ENCODE peak calls at places on chromosomes 12 and 14, in ten cellular contexts. Q, F, U, S, P, V, O, J, H and C are unnamed samples.
A peak's percentile ranks its signal among the peaks of the same experiment; 100 is the strongest.

GRCh38 chr12:110741795-110742717 is 635 bp downstream of the PPP1CC start:
- DNase-seq in Q (no peak), F (peak; percentile 39), U (peak; percentile 22), S (peak; percentile 9), P (no peak), V (no peak), O (peak; percentile 55), J (peak; percentile 69), H (peak; percentile 45), C (peak; percentile 48)

GRCh38 chr14:42556551-42556950 is 949.9 kb downstream of the LRFN5 start:
- DNase-seq in Q (no peak), F (no peak), U (no peak), S (no peak), P (no peak), V (no peak), O (no peak), J (no peak), H (peak; percentile 4), C (no peak)

GRCh38 chr14:59275668-59276067 is 87.2 kb downstream of the DAAM1 start:
- DNase-seq in Q (no peak), F (peak; percentile 43), U (no peak), S (no peak), P (no peak), V (peak; percentile 90), O (peak; percentile 94), J (no peak), H (no peak), C (no peak)

GRCh38 chr14:77488558-77488957 is 10.1 kb downstream of the ISM2 start:
- DNase-seq in Q (no peak), F (no peak), U (no peak), S (no peak), P (no peak), V (no peak), O (no peak), J (no peak), H (no peak), C (no peak)

GRCh38 chr14:61491876-61492440 is 170.6 kb downstream of the PRKCH start:
- DNase-seq in Q (no peak), F (no peak), U (peak; percentile 33), S (no peak), P (no peak), V (no peak), O (no peak), J (no peak), H (no peak), C (no peak)

GRCh38 chr14:60981626-60982455 is 796 bp downstream of the SLC38A6 start:
- DNase-seq in Q (no peak), F (peak; percentile 37), U (peak; percentile 14), S (no peak), P (no peak), V (peak; percentile 67), O (peak; percentile 96), J (no peak), H (peak; percentile 22), C (no peak)

GRCh38 chr12:52872644-52873384 is 24.0 kb upstream of the KRT78 start:
- DNase-seq in Q (no peak), F (no peak), U (no peak), S (no peak), P (no peak), V (no peak), O (no peak), J (no peak), H (no peak), C (no peak)

GRCh38 chr14:49303952-49304516 is 282.1 kb downstream of the RPS29 start:
- DNase-seq in Q (no peak), F (peak; percentile 70), U (peak; percentile 8), S (no peak), P (no peak), V (no peak), O (peak; percentile 44), J (no peak), H (peak; percentile 76), C (peak; percentile 26)

GRCh38 chr12:19018302-19018980 is 111.1 kb upstream of the PLEKHA5 start:
- DNase-seq in Q (no peak), F (no peak), U (no peak), S (no peak), P (no peak), V (peak; percentile 46), O (peak; percentile 83), J (no peak), H (no peak), C (no peak)

GRCh38 chr12:51083140-51083833 is at the start of gene CSRNP2:
- DNase-seq in Q (peak; percentile 98), F (peak; percentile 98), U (peak; percentile 92), S (peak; percentile 94), P (peak; percentile 98), V (peak; percentile 89), O (peak; percentile 91), J (peak; percentile 97), H (peak; percentile 97), C (peak; percentile 93)

GRCh38 chr14:74636424-74637183 is 24.6 kb upstream of the LTBP2 start:
- DNase-seq in Q (no peak), F (no peak), U (no peak), S (no peak), P (no peak), V (no peak), O (no peak), J (no peak), H (peak; percentile 64), C (no peak)

GRCh38 chr12:20716037-20716436 is 20.9 kb downstream of the SLCO1C1 start:
- DNase-seq in Q (no peak), F (no peak), U (no peak), S (no peak), P (no peak), V (no peak), O (no peak), J (no peak), H (peak; percentile 5), C (no peak)

GRCh38 chr14:106518054-106518943 is 991.9 kb downstream of the TMEM121 start:
- DNase-seq in Q (no peak), F (peak; percentile 71), U (peak; percentile 19), S (peak; percentile 81), P (peak; percentile 32), V (no peak), O (no peak), J (no peak), H (no peak), C (peak; percentile 88)

DNA sequence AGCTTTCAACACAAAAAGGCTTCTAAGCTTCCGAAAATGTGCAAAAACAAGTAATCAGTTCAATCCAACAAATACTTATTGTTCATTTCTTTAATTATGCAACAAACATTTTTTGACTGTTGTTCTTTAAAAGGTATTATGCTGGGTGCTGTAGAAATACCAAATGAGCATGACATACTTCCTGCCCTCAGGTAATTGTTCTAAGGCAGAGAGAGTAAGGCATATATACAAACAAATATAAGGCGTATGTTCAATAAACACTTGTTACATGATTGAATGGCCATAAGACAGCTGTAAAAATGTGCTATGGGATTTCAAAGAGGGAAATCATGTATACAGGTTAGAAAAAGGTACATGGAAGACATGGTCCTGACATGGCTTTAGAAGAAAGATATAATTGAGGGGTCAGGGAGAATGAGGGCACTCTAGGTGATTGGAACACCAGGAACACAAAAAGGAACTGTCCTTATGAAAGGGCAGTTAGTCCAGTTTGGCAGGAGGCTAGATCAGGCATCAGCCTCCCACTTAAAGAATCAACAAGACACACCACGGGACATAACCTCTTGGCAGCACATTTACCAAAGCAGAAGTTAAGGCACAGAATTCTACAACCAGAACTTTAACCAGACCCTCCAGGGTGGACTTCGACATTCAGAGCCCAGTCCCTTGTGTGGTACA is 135.8 kb upstream of the SCAF11 start:
- DNase-seq in Q (no peak), F (no peak), U (no peak), S (no peak), P (no peak), V (no peak), O (no peak), J (no peak), H (no peak), C (no peak)
- H3K4me3 ChIP-seq in Q (no peak overlapping the region), F (no peak overlapping the region), U (no peak overlapping the region), S (no peak overlapping the region), P (no peak overlapping the region), V (no peak overlapping the region), O (no peak overlapping the region), J (no peak overlapping the region), H (no peak overlapping the region), C (no peak overlapping the region)

DNA sequence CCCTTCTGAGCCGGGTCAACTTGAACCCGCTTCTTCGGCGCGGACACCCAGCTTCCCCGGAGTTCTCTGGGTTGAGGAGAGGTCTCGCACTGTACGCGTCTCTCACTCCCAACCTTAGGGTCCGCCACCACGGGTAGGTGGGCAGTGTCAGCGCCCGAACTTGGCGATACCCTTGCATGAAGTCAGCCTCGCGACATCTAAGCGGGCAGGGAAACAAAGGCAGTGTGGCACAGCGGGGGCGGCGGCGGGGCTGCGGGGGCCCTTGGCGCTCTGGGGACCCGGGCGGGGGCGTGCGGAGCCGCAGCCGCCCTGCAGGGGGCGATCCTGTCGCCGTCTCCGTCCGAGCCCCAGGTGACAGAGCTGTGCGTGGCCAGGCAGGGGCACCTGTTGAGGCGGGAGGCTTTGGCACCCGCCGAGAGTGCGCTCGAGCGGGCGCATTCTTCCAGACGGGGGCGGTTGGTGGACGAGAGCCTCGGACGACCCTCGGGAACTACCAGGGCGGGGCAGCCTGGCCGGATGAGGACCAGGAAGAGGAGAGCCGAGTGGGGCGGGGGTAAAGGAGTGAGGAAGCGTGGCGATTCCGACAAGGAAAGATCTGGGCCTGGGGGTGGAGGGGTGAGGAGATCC is 1.1 kb downstream of the GALNT16 start:
- DNase-seq in Q (peak; percentile 72), F (no peak), U (no peak), S (no peak), P (peak; percentile 50), V (no peak), O (no peak), J (peak; percentile 66), H (peak; percentile 51), C (no peak)
- H3K4me3 ChIP-seq in Q (peak overlapping the region; percentile 59), F (peak overlapping the region; percentile 48), U (peak overlapping the region; percentile 55), S (peak overlapping the region; percentile 11), P (peak overlapping the region; percentile 83), V (no peak overlapping the region), O (peak overlapping the region; percentile 10), J (peak overlapping the region; percentile 30), H (peak overlapping the region; percentile 67), C (no peak overlapping the region)

DNA sequence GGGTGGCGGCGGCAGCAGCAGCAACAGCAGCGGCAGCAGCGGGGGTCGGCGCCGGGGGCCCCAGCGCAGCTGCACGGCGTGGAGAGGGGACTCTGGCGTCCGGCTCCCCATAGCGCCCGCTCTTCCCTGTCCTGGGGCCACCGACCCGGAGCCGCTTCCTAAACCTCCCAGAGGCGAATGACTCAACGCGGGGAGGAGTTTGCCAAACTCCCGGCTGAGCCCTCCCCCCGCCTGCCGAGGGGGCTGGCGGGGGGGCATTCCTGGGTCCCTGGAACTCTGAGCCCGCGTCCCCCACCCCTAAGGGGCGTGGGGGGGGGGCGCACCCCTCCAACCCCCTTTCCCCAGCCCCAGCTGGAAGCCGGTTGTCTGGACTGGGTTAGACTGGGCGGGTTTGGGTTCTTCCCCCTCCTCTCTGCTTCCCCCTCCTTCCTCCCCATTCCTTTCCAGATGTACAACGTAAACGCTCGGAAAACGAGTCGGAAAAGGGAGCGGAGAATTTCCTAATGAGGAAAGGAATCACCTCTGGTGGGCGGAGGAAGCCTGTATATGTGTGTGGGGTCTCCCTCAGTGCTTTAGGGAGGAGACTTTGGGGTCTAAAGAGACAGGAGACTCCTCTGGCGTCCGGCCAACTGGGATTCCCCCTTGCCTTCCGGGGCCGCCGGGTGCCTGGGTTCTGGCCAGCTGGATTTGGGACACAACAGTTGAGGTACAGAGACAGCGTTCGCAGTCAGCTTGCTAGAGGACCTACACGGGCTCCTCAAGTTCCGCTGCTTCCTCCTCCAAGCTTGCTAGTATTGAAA is at the start of gene ITGA5:
- DNase-seq in Q (peak; percentile 94), F (peak; percentile 69), U (peak; percentile 73), S (no peak), P (peak; percentile 86), V (peak; percentile 44), O (peak; percentile 77), J (peak; percentile 88), H (peak; percentile 69), C (no peak)
- H3K4me3 ChIP-seq in Q (peak within 1 kb of the TSS; percentile 88), F (peak within 1 kb of the TSS; percentile 94), U (peak within 1 kb of the TSS; percentile 70), S (peak within 1 kb of the TSS; percentile 92), P (peak within 1 kb of the TSS; percentile 76), V (peak within 1 kb of the TSS; percentile 92), O (peak within 1 kb of the TSS; percentile 97), J (peak within 1 kb of the TSS; percentile 88), H (peak within 1 kb of the TSS; percentile 90), C (peak within 1 kb of the TSS; percentile 83)

GRCh38 chr12:25364529-25365339 is 114.0 kb upstream of the KRAS start:
- DNase-seq in Q (no peak), F (peak; percentile 44), U (no peak), S (no peak), P (no peak), V (no peak), O (no peak), J (no peak), H (no peak), C (no peak)
- H3K4me3 ChIP-seq in Q (no peak overlapping the region), F (no peak overlapping the region), U (no peak overlapping the region), S (no peak overlapping the region), P (no peak overlapping the region), V (no peak overlapping the region), O (no peak overlapping the region), J (no peak overlapping the region), H (no peak overlapping the region), C (no peak overlapping the region)